ENCODE peak calls at places on chromosomes 1 and 21, in nine cellular contexts. X is skeletal muscle cell; W is Peyer's patch; V is transverse colon; A is CD8-positive, alpha-beta memory T cell; L is fibroblast of lung; E is cardiac muscle cell; P is breast epithelium; R is AG09309. O is an unnamed sample.

GRCh38 chr21:24896735-24897124 is 710.6 kb downstream of the MRPL39 start:
- DNase-seq in X (no peak), W (no peak), V (no peak), A (no peak), L (no peak), E (no peak), P (no peak), R (no peak), O (no peak)

GRCh38 chr1:200038987-200039848 is 11.7 kb downstream of the NR5A2 start:
- DNase-seq in X (no peak), W (no peak), V (peak; percentile 55), A (no peak), L (no peak), E (peak; percentile 59), P (no peak), R (no peak), O (no peak)

GRCh38 chr1:159829822-159830455 is 3.3 kb downstream of the SLAMF8 start:
- DNase-seq in X (peak; percentile 55), W (no peak), V (no peak), A (no peak), L (peak; percentile 86), E (no peak), P (no peak), R (peak; percentile 46), O (no peak)

GRCh38 chr1:204199579-204199978 is 3.3 kb upstream of the KISS1 start:
- DNase-seq in X (no peak), W (no peak), V (no peak), A (no peak), L (no peak), E (no peak), P (no peak), R (no peak), O (no peak)

GRCh38 chr1:218660678-218661053 is 315.5 kb downstream of the TGFB2 start:
- DNase-seq in X (peak; percentile 61), W (no peak), V (no peak), A (no peak), L (peak; percentile 76), E (no peak), P (no peak), R (peak; percentile 39), O (no peak)

GRCh38 chr21:42198949-42199348 is 20.0 kb upstream of the ABCG1 start:
- DNase-seq in X (no peak), W (no peak), V (no peak), A (no peak), L (no peak), E (no peak), P (no peak), R (no peak), O (no peak)

GRCh38 chr1:240998024-240998423 is 359.0 kb downstream of the RGS7 start:
- DNase-seq in X (no peak), W (no peak), V (no peak), A (no peak), L (no peak), E (no peak), P (no peak), R (peak; percentile 16), O (no peak)

GRCh38 chr1:67059331-67059730 is 5.4 kb upstream of the SLC35D1 start:
- DNase-seq in X (no peak), W (no peak), V (no peak), A (no peak), L (no peak), E (no peak), P (no peak), R (no peak), O (no peak)

GRCh38 chr1:231684333-231685244 is 58.0 kb downstream of the DISC1 start:
- DNase-seq in X (no peak), W (no peak), V (peak; percentile 48), A (no peak), L (no peak), E (no peak), P (peak; percentile 25), R (no peak), O (no peak)

GRCh38 chr21:42137191-42137913 is 66.2 kb downstream of the UMODL1 start:
- DNase-seq in X (no peak), W (no peak), V (no peak), A (peak; percentile 43), L (no peak), E (no peak), P (no peak), R (no peak), O (no peak)

GRCh38 chr1:29991025-29991424 is 732.4 kb downstream of the MATN1 start:
- DNase-seq in X (no peak), W (no peak), V (peak; percentile 20), A (no peak), L (no peak), E (peak; percentile 72), P (no peak), R (no peak), O (no peak)

GRCh38 chr1:3712573-3713535 is 39.4 kb upstream of the CCDC27 start:
- DNase-seq in X (no peak), W (no peak), V (no peak), A (no peak), L (no peak), E (peak; percentile 61), P (no peak), R (no peak), O (no peak)

GRCh38 chr1:68346192-68346808 is 103.5 kb downstream of the RPE65 start:
- DNase-seq in X (no peak), W (no peak), V (no peak), A (no peak), L (peak; percentile 62), E (peak; percentile 39), P (no peak), R (no peak), O (no peak)

GRCh38 chr1:172838681-172839313 is 179.9 kb downstream of the FASLG start:
- DNase-seq in X (no peak), W (no peak), V (no peak), A (no peak), L (no peak), E (no peak), P (no peak), R (no peak), O (no peak)

GRCh38 chr1:49136738-49137251 is 360.1 kb upstream of the BEND5 start:
- DNase-seq in X (no peak), W (no peak), V (no peak), A (no peak), L (no peak), E (no peak), P (no peak), R (no peak), O (no peak)
- H3K4me3 ChIP-seq in X (no peak overlapping the region), W (no peak overlapping the region), V (no peak overlapping the region), A (no peak overlapping the region), L (no peak overlapping the region), E (no peak overlapping the region), P (no peak overlapping the region), R (no peak overlapping the region), O (no peak overlapping the region)

GRCh38 chr1:156505679-156506298 is 5.2 kb upstream of the MEF2D start:
- DNase-seq in X (no peak), W (no peak), V (peak; percentile 14), A (no peak), L (no peak), E (no peak), P (no peak), R (no peak), O (no peak)

GRCh38 chr1:156502749-156503671 is 2.4 kb upstream of the MEF2D start:
- DNase-seq in X (peak; percentile 92), W (no peak), V (peak; percentile 74), A (no peak), L (peak; percentile 96), E (peak; percentile 54), P (peak; percentile 92), R (peak; percentile 86), O (no peak)

GRCh38 chr1:156504821-156505678 is 4.5 kb upstream of the MEF2D start:
- DNase-seq in X (peak; percentile 99), W (peak; percentile 99), V (peak; percentile 100), A (peak; percentile 96), L (peak; percentile 100), E (peak; percentile 97), P (peak; percentile 99), R (peak; percentile 97), O (peak; percentile 99)

GRCh38 chr1:156503672-156504055 is 3.1 kb upstream of the MEF2D start:
- DNase-seq in X (no peak), W (no peak), V (no peak), A (no peak), L (no peak), E (no peak), P (no peak), R (no peak), O (no peak)

DNA sequence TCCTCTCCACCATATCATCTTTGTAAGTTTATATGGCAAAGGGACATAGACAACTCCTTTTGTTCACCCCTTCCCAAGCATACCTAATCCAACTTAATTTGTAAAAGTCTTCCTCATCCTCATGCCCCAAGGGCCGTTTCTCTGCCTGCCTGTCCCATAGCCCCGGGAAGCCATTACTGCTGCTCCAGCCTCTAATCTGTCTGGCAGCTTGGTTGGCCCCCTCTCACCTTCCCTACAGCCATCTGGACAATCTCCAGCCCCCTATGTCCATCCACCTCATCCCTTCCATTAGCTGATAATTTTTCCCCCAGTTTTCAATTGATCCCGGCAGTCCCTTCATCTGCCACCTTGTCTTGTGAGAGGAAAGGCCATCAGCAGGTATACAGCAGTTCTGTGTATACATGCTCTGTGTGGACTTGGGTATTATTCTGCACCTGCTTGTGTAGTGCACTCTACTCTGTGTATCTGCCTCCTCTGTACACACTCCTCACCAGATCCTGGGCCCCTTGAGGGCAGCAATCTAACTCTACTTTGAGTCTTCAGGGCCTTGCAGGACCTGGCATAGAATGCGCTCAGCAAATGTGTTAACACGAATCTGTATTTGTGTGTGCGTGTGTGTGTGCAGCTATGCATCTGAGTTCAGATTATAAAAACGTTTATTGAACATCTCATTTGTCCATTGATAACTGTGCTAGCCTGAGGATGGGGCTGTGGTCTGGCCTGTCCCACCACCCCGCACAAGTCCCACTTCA is 3.7 kb upstream of the MEF2D start:
- DNase-seq in X (no peak), W (peak; percentile 53), V (peak; percentile 10), A (no peak), L (no peak), E (no peak), P (no peak), R (no peak), O (no peak)
- H3K4me3 ChIP-seq in X (peak overlapping the region; percentile 17), W (peak overlapping the region; percentile 33), V (peak overlapping the region; percentile 19), A (peak overlapping the region; percentile 55), L (no peak overlapping the region), E (peak overlapping the region; percentile 14), P (peak overlapping the region; percentile 63), R (peak overlapping the region; percentile 33), O (peak overlapping the region; percentile 47)

DNA sequence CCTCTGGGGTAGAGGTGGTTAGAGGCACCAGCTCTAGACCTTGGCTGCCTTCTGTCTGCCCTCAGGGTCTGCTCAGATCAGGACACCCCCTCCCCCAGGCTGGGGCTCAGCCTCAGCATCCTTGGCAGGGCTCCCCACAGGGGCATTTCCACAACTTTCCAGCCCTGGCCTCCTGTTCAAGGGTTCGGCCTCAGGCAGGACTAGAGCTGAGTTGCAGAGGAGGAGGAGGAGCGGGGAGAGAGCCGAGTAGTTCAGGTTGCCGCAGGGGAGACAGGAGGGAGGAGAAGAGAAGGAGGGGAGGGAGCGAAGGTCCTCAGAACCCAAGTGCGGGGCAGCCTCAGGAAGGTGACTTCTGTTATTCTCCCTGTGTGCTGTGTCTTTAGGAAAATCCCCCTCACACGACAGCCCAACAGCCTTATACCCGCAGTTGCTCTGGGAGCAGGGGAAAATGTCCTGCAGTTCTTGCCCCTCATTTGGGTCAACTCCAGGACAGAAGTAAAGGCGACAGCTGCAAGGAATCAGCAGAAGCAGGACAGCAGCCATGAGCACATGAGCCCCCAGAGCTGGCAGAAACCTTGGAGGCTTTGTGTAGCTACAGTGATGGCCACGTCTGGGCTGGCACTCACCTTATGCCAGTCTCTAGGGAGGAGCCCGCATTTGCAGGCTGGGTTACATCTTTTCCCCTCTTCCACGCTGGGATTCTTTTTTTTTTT is 46.5 kb upstream of the TENT5B start:
- DNase-seq in X (no peak), W (no peak), V (no peak), A (no peak), L (no peak), E (no peak), P (no peak), R (no peak), O (no peak)
- H3K4me3 ChIP-seq in X (no peak overlapping the region), W (no peak overlapping the region), V (no peak overlapping the region), A (no peak overlapping the region), L (no peak overlapping the region), E (no peak overlapping the region), P (peak overlapping the region; percentile 43), R (no peak overlapping the region), O (no peak overlapping the region)

GRCh38 chr1:41727749-41728115 is 191.0 kb downstream of the HIVEP3 start:
- DNase-seq in X (no peak), W (no peak), V (no peak), A (no peak), L (no peak), E (no peak), P (no peak), R (no peak), O (no peak)
- H3K4me3 ChIP-seq in X (no peak overlapping the region), W (no peak overlapping the region), V (no peak overlapping the region), A (no peak overlapping the region), L (no peak overlapping the region), E (no peak overlapping the region), P (no peak overlapping the region), R (no peak overlapping the region), O (no peak overlapping the region)

O was measured in CD4-positive, alpha-beta memory T cell.